ENCODE peak calls at places on chromosomes 12 and 14, in nine cellular contexts. H is SW480; W is T-helper 17 cell; J is nucleus accumbens; F is GM06990; P is T-helper 2 cell; D is stimulated activated CD4-positive, alpha-beta T cell treated with anti-CD3 and anti-CD28 coated beads, Interleukin-1b, Interleukin-23, amount 100 ng/mL, for 1 hour; A is HFF-Myc; T is heart right ventricle. V is an unnamed sample.

GRCh38 chr12:41521872-41522379 is 333.8 kb downstream of the PDZRN4 start:
- DNase-seq in H (peak), W (no peak), J (no peak), F (peak), P (no peak), D (no peak), A (peak), T (no peak), V (no peak)

GRCh38 chr12:97982684-97983083 is 520.1 kb downstream of the RMST start:
- DNase-seq in H (no peak), W (no peak), J (no peak), F (no peak), P (no peak), D (no peak), A (no peak), T (no peak), V (no peak)

GRCh38 chr14:91281346-91281745 is 36.8 kb upstream of the GPR68 start:
- DNase-seq in H (no peak), W (no peak), J (no peak), F (no peak), P (no peak), D (no peak), A (no peak), T (no peak), V (no peak)

GRCh38 chr14:69842671-69843407 is 36.4 kb upstream of the SMOC1 start:
- DNase-seq in H (no peak), W (no peak), J (no peak), F (no peak), P (no peak), D (no peak), A (no peak), T (no peak), V (no peak)

GRCh38 chr12:77995436-77996167 is 164.9 kb downstream of the NAV3 start:
- DNase-seq in H (peak), W (no peak), J (no peak), F (peak), P (no peak), D (no peak), A (no peak), T (no peak), V (no peak)

GRCh38 chr14:49907186-49907585 is 14.3 kb downstream of the ARF6 start:
- DNase-seq in H (no peak), W (no peak), J (no peak), F (no peak), P (no peak), D (no peak), A (no peak), T (no peak), V (no peak)

GRCh38 chr12:95059984-95060383 is 13.4 kb downstream of the NR2C1 start:
- DNase-seq in H (no peak), W (no peak), J (no peak), F (no peak), P (no peak), D (no peak), A (no peak), T (no peak), V (no peak)

GRCh38 chr14:57559561-57559960 is 65.9 kb upstream of the CCDC198 start:
- DNase-seq in H (no peak), W (no peak), J (no peak), F (no peak), P (no peak), D (no peak), A (no peak), T (no peak), V (no peak)

GRCh38 chr12:22453511-22453910 is 90.8 kb downstream of the C2CD5 start:
- DNase-seq in H (no peak), W (no peak), J (no peak), F (no peak), P (no peak), D (no peak), A (no peak), T (no peak), V (no peak)

GRCh38 chr14:104805326-104805678 is 4.4 kb downstream of the ZBTB42 start:
- DNase-seq in H (no peak), W (no peak), J (no peak), F (no peak), P (no peak), D (no peak), A (peak), T (peak), V (no peak)

GRCh38 chr14:95575820-95576473 is 41.1 kb downstream of the GLRX5 start:
- DNase-seq in H (no peak), W (no peak), J (no peak), F (no peak), P (no peak), D (no peak), A (no peak), T (no peak), V (no peak)

GRCh38 chr14:102140750-102141145 is 1.1 kb downstream of the WDR20 start:
- DNase-seq in H (no peak), W (no peak), J (no peak), F (no peak), P (no peak), D (no peak), A (no peak), T (no peak), V (no peak)

GRCh38 chr12:26198742-26199141 is 3.4 kb downstream of the SSPN start:
- DNase-seq in H (no peak), W (no peak), J (no peak), F (no peak), P (no peak), D (no peak), A (no peak), T (peak), V (no peak)

GRCh38 chr14:88258026-88258425 is 65.0 kb downstream of the KCNK10 start:
- DNase-seq in H (no peak), W (no peak), J (no peak), F (no peak), P (no peak), D (no peak), A (no peak), T (no peak), V (no peak)

GRCh38 chr12:7989827-7990491 is 42.6 kb upstream of the FOXJ2 start:
- DNase-seq in H (no peak), W (peak), J (no peak), F (peak), P (peak), D (peak), A (no peak), T (no peak), V (no peak)

GRCh38 chr14:31205681-31206535 is 1.7 kb downstream of the HECTD1 start:
- DNase-seq in H (peak), W (no peak), J (no peak), F (no peak), P (no peak), D (no peak), A (no peak), T (no peak), V (no peak)

GRCh38 chr14:34181308-34181707 is 230.4 kb upstream of the EGLN3 start:
- DNase-seq in H (no peak), W (no peak), J (no peak), F (no peak), P (no peak), D (no peak), A (no peak), T (no peak), V (no peak)

GRCh38 chr12:90253674-90254181 is 545.1 kb upstream of the ATP2B1 start:
- DNase-seq in H (peak), W (no peak), J (peak), F (peak), P (peak), D (peak), A (peak), T (peak), V (peak)

GRCh38 chr12:110721570-110721969 is 21.1 kb downstream of the PPP1CC start:
- DNase-seq in H (no peak), W (no peak), J (no peak), F (no peak), P (no peak), D (no peak), A (no peak), T (no peak), V (no peak)

GRCh38 chr14:64324461-64325255 is 30.5 kb upstream of the ESR2 start:
- DNase-seq in H (no peak), W (no peak), J (no peak), F (no peak), P (no peak), D (no peak), A (peak), T (no peak), V (no peak)

GRCh38 chr14:38868415-38869290 is 234.4 kb downstream of the SEC23A start:
- DNase-seq in H (no peak), W (no peak), J (no peak), F (no peak), P (no peak), D (no peak), A (no peak), T (no peak), V (no peak)

GRCh38 chr14:79018846-79019245 is 848.7 kb downstream of the NRXN3 start:
- DNase-seq in H (no peak), W (no peak), J (no peak), F (no peak), P (no peak), D (no peak), A (no peak), T (no peak), V (no peak)

GRCh38 chr14:61628192-61628591 is 67.1 kb upstream of the HIF1A start:
- DNase-seq in H (no peak), W (no peak), J (peak), F (no peak), P (no peak), D (no peak), A (no peak), T (no peak), V (no peak)

GRCh38 chr12:54412348-54412747 is 6.7 kb downstream of the ITGA5 start:
- DNase-seq in H (no peak), W (no peak), J (no peak), F (no peak), P (no peak), D (no peak), A (no peak), T (no peak), V (no peak)

GRCh38 chr12:109968032-109968420 is 28.1 kb downstream of the GIT2 start:
- DNase-seq in H (no peak), W (no peak), J (no peak), F (no peak), P (no peak), D (no peak), A (no peak), T (no peak), V (no peak)

GRCh38 chr12:127785535-127785934 is 481.4 kb upstream of the TMEM132C start:
- DNase-seq in H (no peak), W (no peak), J (peak), F (no peak), P (no peak), D (no peak), A (peak), T (no peak), V (no peak)

GRCh38 chr14:104390941-104391901 is 188.3 kb upstream of the C14orf180 start:
- DNase-seq in H (no peak), W (no peak), J (no peak), F (no peak), P (no peak), D (no peak), A (no peak), T (no peak), V (no peak)

GRCh38 chr12:6363330-6364036 is 11.9 kb downstream of the SCNN1A start:
- DNase-seq in H (peak), W (peak), J (no peak), F (peak), P (peak), D (no peak), A (no peak), T (peak), V (peak)

GRCh38 chr12:51205350-51205749 is 12.5 kb downstream of the POU6F1 start:
- DNase-seq in H (no peak), W (no peak), J (no peak), F (no peak), P (no peak), D (no peak), A (no peak), T (no peak), V (no peak)

GRCh38 chr12:52613363-52614030 is 4.9 kb downstream of the KRT73 start:
- DNase-seq in H (no peak), W (no peak), J (no peak), F (no peak), P (no peak), D (no peak), A (no peak), T (no peak), V (peak)

GRCh38 chr12:22974865-22975264 is 349.9 kb downstream of the ETNK1 start:
- DNase-seq in H (peak), W (no peak), J (no peak), F (no peak), P (no peak), D (no peak), A (peak), T (no peak), V (no peak)

GRCh38 chr12:100263131-100263530 is 3.7 kb downstream of the DEPDC4 start:
- DNase-seq in H (no peak), W (no peak), J (no peak), F (no peak), P (no peak), D (no peak), A (no peak), T (no peak), V (no peak)

GRCh38 chr12:34354239-34355200 is 332.2 kb downstream of the ALG10 start:
- DNase-seq in H (no peak), W (no peak), J (no peak), F (no peak), P (no peak), D (no peak), A (no peak), T (no peak), V (no peak)

GRCh38 chr14:104591506-104592291 is 12.1 kb downstream of the C14orf180 start:
- DNase-seq in H (no peak), W (no peak), J (no peak), F (no peak), P (no peak), D (no peak), A (no peak), T (peak), V (no peak)

GRCh38 chr12:49131973-49132461 is 822 bp upstream of the TUBA1B start:
- DNase-seq in H (peak), W (no peak), J (peak), F (no peak), P (no peak), D (no peak), A (no peak), T (no peak), V (no peak)

V was measured in esophagus muscularis mucosa.